ENCODE peak calls at places on chromosomes 3 and 15, in five cellular contexts. Q is NCI-H2081, E is vagina, H is T-helper 2 cell, A is hippocampal formation. U is an unnamed sample.

GRCh38 chr3:195076981-195077610 is 193.9 kb downstream of the XXYLT1 start:
- DNase-seq in Q (no peak), E (no peak), H (no peak), A (no peak), U (no peak)

GRCh38 chr3:156033428-156033827 is 87.0 kb upstream of the KCNAB1 start:
- DNase-seq in Q (no peak), E (no peak), H (no peak), A (no peak), U (no peak)

GRCh38 chr15:37143351-37143750 is 43.0 kb upstream of the MEIS2 start:
- DNase-seq in Q (no peak), E (no peak), H (no peak), A (no peak), U (no peak)

GRCh38 chr3:134018406-134018805 is 11.3 kb downstream of the SLCO2A1 start:
- DNase-seq in Q (no peak), E (peak), H (no peak), A (no peak), U (no peak)

GRCh38 chr3:148079370-148079769 is 618.3 kb upstream of the AGTR1 start:
- DNase-seq in Q (no peak), E (no peak), H (no peak), A (peak), U (peak)

GRCh38 chr3:100825574-100825973 is 116.3 kb downstream of the TFG start:
- DNase-seq in Q (no peak), E (no peak), H (no peak), A (no peak), U (no peak)

GRCh38 chr3:111173328-111173900 is 101.8 kb downstream of the NECTIN3 start:
- DNase-seq in Q (peak), E (no peak), H (no peak), A (no peak), U (no peak)

GRCh38 chr15:90902996-90903732 is at the start of gene MAN2A2:
- DNase-seq in Q (peak), E (no peak), H (peak), A (peak), U (peak)

GRCh38 chr3:190739726-190740230 is 122.7 kb downstream of the GMNC start:
- DNase-seq in Q (no peak), E (no peak), H (no peak), A (no peak), U (no peak)

GRCh38 chr3:4741404-4742307 is 237.6 kb upstream of the BHLHE40 start:
- DNase-seq in Q (no peak), E (peak), H (no peak), A (no peak), U (peak)

GRCh38 chr15:63401078-63401477 is 19.4 kb upstream of the CA12 start:
- DNase-seq in Q (no peak), E (no peak), H (no peak), A (no peak), U (no peak)

GRCh38 chr3:117011687-117012250 is 302.2 kb downstream of the TUSC7 start:
- DNase-seq in Q (no peak), E (no peak), H (no peak), A (no peak), U (no peak)

GRCh38 chr3:55692958-55693558 is 206.0 kb upstream of the WNT5A start:
- DNase-seq in Q (no peak), E (no peak), H (no peak), A (no peak), U (no peak)

GRCh38 chr15:77650285-77650684 is 17.6 kb upstream of the LINGO1 start:
- DNase-seq in Q (no peak), E (no peak), H (no peak), A (no peak), U (no peak)

GRCh38 chr3:20047341-20047779 is 7.1 kb downstream of the KAT2B start:
- DNase-seq in Q (no peak), E (no peak), H (no peak), A (no peak), U (no peak)

GRCh38 chr15:41698779-41699178 is 38.6 kb downstream of the MGA start:
- DNase-seq in Q (no peak), E (no peak), H (no peak), A (no peak), U (no peak)

GRCh38 chr3:70570584-70570983 is 258.1 kb upstream of the MDFIC2 start:
- DNase-seq in Q (no peak), E (no peak), H (no peak), A (no peak), U (no peak)

GRCh38 chr3:121961283-121961682 is 60.8 kb downstream of the ILDR1 start:
- DNase-seq in Q (no peak), E (no peak), H (no peak), A (no peak), U (no peak)

GRCh38 chr3:37457392-37458065 is 283.1 kb upstream of the LRRFIP2 start:
- DNase-seq in Q (no peak), E (no peak), H (no peak), A (no peak), U (no peak)

GRCh38 chr15:28123408-28124023 is 24.4 kb upstream of the OCA2 start:
- DNase-seq in Q (peak), E (no peak), H (peak), A (peak), U (no peak)

GRCh38 chr15:70715840-70716510 is 47.4 kb downstream of the UACA start:
- DNase-seq in Q (no peak), E (no peak), H (no peak), A (no peak), U (no peak)

GRCh38 chr3:59558906-59559720 is 509.3 kb upstream of the CFAP20DC start:
- DNase-seq in Q (no peak), E (no peak), H (no peak), A (no peak), U (no peak)

GRCh38 chr3:178382388-178383061 is 153.7 kb upstream of the KCNMB2 start:
- DNase-seq in Q (no peak), E (no peak), H (no peak), A (no peak), U (no peak)

GRCh38 chr15:75104804-75105557 is 81.6 kb downstream of the PPCDC start:
- DNase-seq in Q (no peak), E (no peak), H (no peak), A (peak), U (peak)

GRCh38 chr3:85912981-85913380 is 954.2 kb downstream of the CADM2 start:
- DNase-seq in Q (no peak), E (no peak), H (no peak), A (no peak), U (no peak)